ENCODE peak calls at places on chromosome 5, in four cellular contexts. L is gastrocnemius medialis, R is uterus, Y is suprapubic skin. Q is an unnamed sample.

GRCh38 chr5:153400931-153401330 is 89.5 kb upstream of the GRIA1 start:
- DNase-seq in L (no peak), R (no peak), Y (no peak), Q (no peak)

GRCh38 chr5:90410178-90410762 is 714 bp upstream of the CETN3 start:
- DNase-seq in R (no peak), L (no peak), Y (no peak), Q (no peak)

GRCh38 chr5:143471041-143471509 is 67.6 kb upstream of the NR3C1 start:
- DNase-seq in R (no peak), Y (no peak), L (no peak), Q (no peak)

GRCh38 chr5:79850941-79851693 is 139.9 kb downstream of the MTX3 start:
- DNase-seq in Y (no peak), L (no peak), R (no peak), Q (no peak)

GRCh38 chr5:131224387-131225191 is 39.3 kb upstream of the CDC42SE2 start:
- DNase-seq in R (no peak), L (peak), Y (no peak), Q (no peak)

GRCh38 chr5:75239681-75240080 is 3.0 kb upstream of the ANKRD31 start:
- DNase-seq in R (no peak), Y (no peak), L (no peak), Q (no peak)

GRCh38 chr5:154465169-154465568 is 12.9 kb downstream of the HAND1 start:
- DNase-seq in Y (no peak), L (no peak), R (no peak), Q (no peak)

GRCh38 chr5:170077526-170077925 is 28.2 kb upstream of the FOXI1 start:
- DNase-seq in Y (no peak), L (no peak), R (no peak), Q (no peak)

GRCh38 chr5:64418013-64418412 is 87.8 kb upstream of the RGS7BP start:
- DNase-seq in Y (no peak), R (no peak), L (no peak), Q (no peak)

GRCh38 chr5:116543501-116543900 is 31.1 kb downstream of the SEMA6A start:
- DNase-seq in Y (no peak), R (no peak), L (no peak), Q (no peak)

GRCh38 chr5:150137168-150137957 is 18.3 kb downstream of the PDGFRB start:
- DNase-seq in Y (no peak), L (no peak), R (no peak), Q (no peak)

GRCh38 chr5:157520911-157521703 is 54.5 kb downstream of the ADAM19 start:
- DNase-seq in L (no peak), R (peak), Y (no peak), Q (no peak)

GRCh38 chr5:95471922-95472321 is 80.8 kb downstream of the FAM81B start:
- DNase-seq in Y (no peak), R (no peak), L (no peak), Q (no peak)

GRCh38 chr5:116507941-116508655 is 66.5 kb downstream of the SEMA6A start:
- DNase-seq in L (no peak), Y (no peak), R (no peak), Q (no peak)

GRCh38 chr5:124452389-124452788 is 294.1 kb downstream of the ZNF608 start:
- DNase-seq in R (no peak), Y (no peak), L (no peak), Q (no peak)

GRCh38 chr5:154755361-154756202 is at the start of gene LARP1:
- DNase-seq in L (peak), R (no peak), Y (peak), Q (peak)

GRCh38 chr5:135066781-135067430 is 32.9 kb upstream of the PITX1 start:
- DNase-seq in L (no peak), Y (peak), R (no peak), Q (peak)

GRCh38 chr5:107118184-107118902 is 552.4 kb downstream of the EFNA5 start:
- DNase-seq in R (no peak), L (no peak), Y (no peak), Q (no peak)

GRCh38 chr5:169020102-169020501 is 280.8 kb downstream of the SLIT3 start:
- DNase-seq in Y (no peak), R (no peak), L (no peak), Q (no peak)

GRCh38 chr5:169777112-169777511 is 140.0 kb downstream of the DOCK2 start:
- DNase-seq in L (no peak), Y (no peak), R (no peak), Q (no peak)

GRCh38 chr5:168683247-168683926 is 104.2 kb upstream of the PANK3 start:
- DNase-seq in L (no peak), Y (no peak), R (no peak), Q (no peak)

GRCh38 chr5:133867341-133867740 is 101.1 kb downstream of the C5orf15 start:
- DNase-seq in L (no peak), R (no peak), Y (no peak), Q (no peak)

GRCh38 chr5:109186759-109187158 is 223.0 kb downstream of the PJA2 start:
- DNase-seq in R (no peak), Y (no peak), L (no peak), Q (no peak)

GRCh38 chr5:133245191-133246052 is 193.6 kb downstream of the HSPA4 start:
- DNase-seq in Y (no peak), L (peak), R (no peak), Q (no peak)

GRCh38 chr5:56669534-56670483 is 145.5 kb upstream of the MAP3K1 start:
- DNase-seq in Y (peak), R (peak), L (peak), Q (peak)

GRCh38 chr5:155082401-155082800 is 68.8 kb downstream of the KIF4B start:
- DNase-seq in Y (no peak), R (no peak), L (no peak), Q (no peak)

GRCh38 chr5:10451137-10451824 is 9.6 kb downstream of the ROPN1L start:
- DNase-seq in L (no peak), R (no peak), Y (no peak), Q (no peak)

GRCh38 chr5:157266286-157267007 is 524 bp downstream of the CYFIP2 start:
- DNase-seq in L (no peak), R (no peak), Y (no peak), Q (no peak)

GRCh38 chr5:21058290-21058689 is 1070.3 kb upstream of the CDH18 start:
- DNase-seq in R (no peak), L (no peak), Y (no peak), Q (no peak)

GRCh38 chr5:132747693-132748440 is 641 bp downstream of the CCNI2 start:
- DNase-seq in R (no peak), Y (no peak), L (no peak), Q (no peak)

GRCh38 chr5:134491841-134492442 is 33.5 kb upstream of the JADE2 start:
- DNase-seq in L (no peak), R (no peak), Y (peak), Q (no peak)

GRCh38 chr5:37838933-37839341 is 904 bp downstream of the GDNF start:
- DNase-seq in Y (no peak), L (no peak), R (no peak), Q (no peak)

GRCh38 chr5:79699766-79700400 is 10.2 kb downstream of the CMYA5 start:
- DNase-seq in R (no peak), Y (no peak), L (no peak), Q (no peak)

GRCh38 chr5:4098226-4098625 is 502.6 kb downstream of the IRX1 start:
- DNase-seq in Y (no peak), L (no peak), R (no peak), Q (no peak)

GRCh38 chr5:139439013-139439903 is at the start of gene DNAJC18:
- DNase-seq in L (peak), R (peak), Y (peak), Q (peak)

GRCh38 chr5:139438707-139439012 is 665 bp downstream of the DNAJC18 start:
- DNase-seq in L (no peak), Y (no peak), R (no peak), Q (peak)

GRCh38 chr5:139431706-139432105 is 7.6 kb downstream of the DNAJC18 start:
- DNase-seq in L (no peak), Y (no peak), R (no peak), Q (no peak)

GRCh38 chr5:139430015-139430414 is 9.3 kb downstream of the DNAJC18 start:
- DNase-seq in Y (no peak), R (no peak), L (no peak), Q (no peak)

GRCh38 chr5:139435676-139436075 is 3.6 kb downstream of the DNAJC18 start:
- DNase-seq in Y (no peak), L (no peak), R (no peak), Q (no peak)
- H3K4me3 ChIP-seq in Y (no peak), L (no peak), R (no peak), Q (no peak)

DNA sequence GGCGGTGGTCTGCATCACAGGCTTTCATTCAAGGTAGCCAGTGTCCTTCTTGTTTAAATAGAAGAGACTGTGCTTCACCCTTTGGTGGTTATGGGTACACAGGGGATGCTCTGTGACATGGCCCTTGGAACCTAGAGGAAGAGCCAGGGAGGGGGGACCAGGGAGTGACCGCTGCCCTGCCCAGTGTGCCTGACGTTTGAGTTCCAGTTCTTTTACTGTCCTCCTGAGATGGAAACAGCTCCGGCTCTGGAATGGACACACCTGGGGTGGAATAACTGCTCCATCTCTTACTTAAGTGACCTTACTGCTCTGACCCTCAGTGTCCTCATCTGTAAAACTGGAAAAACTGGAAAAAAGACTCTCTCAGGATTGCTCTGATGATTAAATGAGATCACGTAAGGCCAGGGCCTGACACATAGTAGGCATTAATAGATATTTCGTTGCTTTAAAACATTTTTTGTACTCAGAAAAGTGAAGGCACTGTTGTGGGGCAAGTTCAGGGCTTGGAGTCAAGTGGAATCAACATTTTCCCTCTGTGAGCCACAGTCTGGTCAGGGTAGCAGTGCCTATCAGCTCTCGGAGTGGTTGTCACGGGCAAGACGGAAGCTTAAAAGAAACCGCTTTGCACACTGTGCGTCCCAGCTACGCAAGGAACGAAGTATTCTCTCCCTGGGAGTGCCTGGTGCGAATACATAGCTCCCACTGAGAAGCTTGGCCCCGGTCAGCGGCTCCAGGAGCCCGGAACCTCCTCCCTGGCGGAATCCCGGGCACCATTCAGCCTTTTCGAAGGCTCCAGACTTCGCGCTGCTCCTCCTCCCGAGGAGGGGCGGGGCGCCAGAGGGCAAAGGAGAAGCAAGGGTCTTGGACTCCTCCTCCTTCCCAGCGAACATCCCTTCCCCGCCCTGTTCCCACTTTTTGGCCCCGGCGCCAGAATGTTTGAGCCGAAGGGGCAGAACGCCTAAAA is 5.8 kb downstream of the POU4F3 start:
- DNase-seq in L (no peak), Y (no peak), R (no peak), Q (no peak)
- TF ChIP-seq POLR2A in L (no peak), Y (no peak), R (no peak), Q (no peak)

GRCh38 chr5:181192337-181193046 is 12.5 kb downstream of the TRIM7 start:
- DNase-seq in Y (no peak), L (no peak), R (no peak), Q (no peak)
- H3K4me3 ChIP-seq in Y (peak), L (peak), R (peak), Q (peak)

GRCh38 chr5:1523793-1524480 is at the start of gene LPCAT1:
- DNase-seq in L (peak), R (peak), Y (peak), Q (peak)

GRCh38 chr5:1523480-1523792 is 324 bp downstream of the LPCAT1 start:
- DNase-seq in Y (no peak), R (peak), L (no peak), Q (no peak)

GRCh38 chr5:1521054-1521453 is 2.7 kb downstream of the LPCAT1 start:
- DNase-seq in L (no peak), Y (peak), R (peak), Q (peak)

GRCh38 chr5:1522601-1523479 is 920 bp downstream of the LPCAT1 start:
- DNase-seq in L (peak), R (peak), Y (peak), Q (peak)

DNA sequence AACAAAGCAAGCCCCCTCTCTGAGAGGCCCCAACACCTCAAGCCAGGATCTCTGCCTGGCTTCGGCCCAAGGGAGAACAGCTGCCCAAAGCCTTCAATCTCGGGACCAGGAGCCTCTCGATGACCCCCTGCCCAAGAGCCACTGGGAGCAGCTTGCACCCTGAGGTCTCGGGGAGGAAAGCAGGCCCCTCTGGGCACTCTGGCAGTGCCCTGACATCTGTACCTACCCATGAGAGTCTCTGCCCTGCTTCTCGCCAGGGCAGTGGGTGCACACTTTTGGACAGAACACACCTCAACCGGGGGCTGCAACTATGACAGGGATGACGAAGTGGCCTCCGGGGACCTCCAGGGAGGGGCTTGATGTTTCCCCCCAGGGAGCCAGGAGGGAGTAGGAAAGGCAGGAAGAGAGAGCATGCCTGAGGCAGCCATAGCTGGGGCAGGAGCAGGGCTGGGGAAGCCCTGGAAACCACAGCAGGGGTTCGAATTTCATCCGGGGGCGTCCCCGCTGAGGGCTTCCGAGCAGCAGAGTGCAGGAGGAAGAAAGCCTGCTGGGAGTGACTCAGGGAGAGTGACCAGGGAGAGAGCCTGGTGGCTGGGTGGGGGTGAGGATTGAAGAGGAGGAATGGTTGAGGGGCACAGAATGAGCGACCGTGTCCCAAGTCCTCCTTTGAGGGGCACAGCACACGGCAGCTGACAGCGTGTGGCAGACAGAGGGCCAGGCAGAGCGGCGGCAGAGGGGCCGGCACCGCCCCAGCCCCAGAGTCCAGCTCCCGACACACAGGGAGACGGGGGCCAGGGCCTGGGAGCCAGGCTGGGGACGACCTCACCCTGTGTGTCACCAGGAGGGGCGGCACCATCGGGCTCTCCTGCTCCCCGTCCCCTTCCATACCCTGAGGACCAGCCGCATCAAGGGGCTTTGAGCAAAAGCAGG is 1.8 kb downstream of the LPCAT1 start:
- DNase-seq in R (peak), L (peak), Y (peak), Q (peak)
- TF ChIP-seq POLR2A in R (no peak), L (no peak), Y (no peak), Q (no peak)

DNA sequence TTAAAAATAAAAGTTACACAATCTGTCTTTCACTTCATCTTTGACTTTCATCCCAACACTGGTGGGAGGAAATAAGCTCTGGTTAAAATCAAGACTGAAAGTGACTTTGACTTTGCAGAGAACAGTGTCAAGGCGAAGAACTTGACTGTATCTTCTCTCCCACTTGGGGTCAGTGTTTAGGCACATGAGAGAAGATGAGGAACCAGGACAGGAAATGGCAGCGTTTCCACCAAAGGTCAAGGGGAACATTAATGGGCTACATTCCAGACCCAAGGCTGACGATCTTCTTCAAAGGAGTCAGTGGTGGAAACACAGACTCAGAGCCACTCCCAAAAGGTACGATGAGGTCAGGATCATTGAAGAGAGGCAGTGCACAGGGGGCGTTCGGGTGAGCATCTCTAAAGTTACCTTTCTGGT is 409.5 kb downstream of the ARHGEF28 start:
- DNase-seq in R (peak), Y (no peak), L (peak), Q (no peak)
- H3K4me3 ChIP-seq in R (no peak), Y (no peak), L (no peak), Q (no peak)

GRCh38 chr5:14145356-14146334 is 2.5 kb downstream of the TRIO start:
- DNase-seq in R (no peak), L (no peak), Y (no peak), Q (no peak)

GRCh38 chr5:14147210-14147609 is 4.1 kb downstream of the TRIO start:
- DNase-seq in R (no peak), L (no peak), Y (no peak), Q (no peak)

GRCh38 chr5:14148483-14148882 is 5.3 kb downstream of the TRIO start:
- DNase-seq in R (no peak), L (no peak), Y (no peak), Q (no peak)

GRCh38 chr5:14144586-14145355 is 1.6 kb downstream of the TRIO start:
- DNase-seq in L (peak), R (peak), Y (peak), Q (peak)

GRCh38 chr5:14146725-14147124 is 3.6 kb downstream of the TRIO start:
- DNase-seq in Y (no peak), R (no peak), L (no peak), Q (no peak)
- TF ChIP-seq POLR2A in Y (no peak), R (no peak), L (no peak), Q (no peak)

GRCh38 chr5:160398806-160399205 is 1.0 kb downstream of the FAM200C start:
- DNase-seq in L (no peak), R (no peak), Y (no peak), Q (no peak)
- H3K4me3 ChIP-seq in L (peak), R (peak), Y (peak), Q (peak)

DNA sequence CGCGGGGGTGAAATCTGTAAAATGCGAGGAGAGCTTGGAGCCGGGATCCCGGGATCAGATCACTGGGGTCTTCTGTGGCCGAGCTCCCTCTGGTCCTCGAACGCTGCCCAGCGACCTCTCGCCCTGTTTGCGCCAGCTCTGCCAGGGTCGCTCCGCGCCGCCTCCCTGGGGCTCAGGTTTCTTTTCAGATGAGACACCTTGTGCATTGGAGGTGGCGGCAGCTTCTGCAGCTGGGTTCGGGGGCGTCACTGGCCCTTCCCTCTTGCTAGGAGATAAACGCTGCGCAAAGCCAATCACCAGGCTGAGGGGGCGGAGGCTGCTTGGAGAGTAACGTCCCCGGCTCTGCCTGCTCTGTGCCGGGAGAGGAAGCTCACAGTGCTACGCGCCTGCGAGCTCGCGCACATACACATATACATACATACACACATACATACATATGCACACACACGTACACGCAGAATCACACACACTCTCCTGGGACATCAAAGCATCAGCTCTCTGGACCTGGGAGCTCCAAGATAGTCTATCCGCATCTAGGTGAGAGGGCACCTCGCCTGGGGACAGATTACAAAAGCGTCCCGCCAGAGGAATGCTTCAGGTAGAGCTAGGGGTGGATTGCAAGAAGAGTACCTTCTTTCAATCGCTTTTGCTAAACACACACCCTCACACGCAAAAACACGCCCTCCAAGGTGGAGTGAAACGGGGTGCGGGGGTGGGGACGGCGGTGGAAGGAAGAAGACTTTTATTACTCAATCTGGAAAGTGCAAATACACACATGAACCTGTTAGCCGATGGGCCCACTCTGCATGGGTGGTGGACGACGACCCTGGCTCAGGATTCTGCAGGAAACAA is at the start of gene ST8SIA4:
- DNase-seq in R (peak), Y (peak), L (peak), Q (peak)
- TF ChIP-seq POLR2A in R (peak), Y (no peak), L (peak), Q (peak)

GRCh38 chr5:172806897-172807672 is 27.0 kb upstream of the ERGIC1 start:
- DNase-seq in Y (peak), L (peak), R (peak), Q (peak)
- H3K4me3 ChIP-seq in Y (peak), L (peak), R (peak), Q (no peak)